ENCODE peak calls at places on chromosomes 1 and 21, in four cellular contexts. B is cardiac muscle cell; Q is tibial nerve; U is stimulated activated CD4-positive, alpha-beta T cell treated with anti-CD3 and anti-CD28 coated beads, Interleukin-1b, Interleukin-23, amount 100 ng/mL, for 24 hours. D is an unnamed sample.
A peak's percentile ranks its signal among the peaks of the same experiment; 100 is the strongest.

GRCh38 chr1:1873186-1873585 is 17.7 kb downstream of the GNB1 start:
- DNase-seq in Q (no peak), U (no peak), B (no peak), D (no peak)

GRCh38 chr1:229230893-229231753 is 39.8 kb upstream of the RAB4A start:
- DNase-seq in U (no peak), Q (no peak), B (peak; percentile 22), D (no peak)

GRCh38 chr1:36743286-36744005 is 260.7 kb upstream of the CSF3R start:
- DNase-seq in Q (no peak), B (no peak), U (no peak), D (no peak)

GRCh38 chr1:177286396-177286795 is 115.6 kb downstream of the BRINP2 start:
- DNase-seq in U (no peak), B (peak; percentile 60), Q (no peak), D (no peak)

GRCh38 chr1:38651669-38652068 is 207.9 kb downstream of the RRAGC start:
- DNase-seq in Q (no peak), U (no peak), B (no peak), D (no peak)

GRCh38 chr21:26842976-26843911 is 2.0 kb downstream of the ADAMTS1 start:
- DNase-seq in B (peak; percentile 96), U (no peak), Q (peak; percentile 94), D (peak; percentile 97)

GRCh38 chr1:195909061-195909460 is 699.2 kb downstream of the KCNT2 start:
- DNase-seq in Q (no peak), B (no peak), U (no peak), D (no peak)

GRCh38 chr1:218330043-218330623 is 15.0 kb upstream of the TGFB2 start:
- DNase-seq in U (no peak), Q (no peak), B (peak; percentile 67), D (no peak)

GRCh38 chr1:157106813-157107189 is 7.2 kb upstream of the ETV3L start:
- DNase-seq in U (no peak), B (no peak), Q (no peak), D (no peak)

GRCh38 chr21:27759091-27759659 is 792.3 kb upstream of the ADAMTS5 start:
- DNase-seq in B (no peak), U (no peak), Q (no peak), D (no peak)

GRCh38 chr1:107687846-107688753 is 276.9 kb downstream of the VAV3 start:
- DNase-seq in B (peak; percentile 7), Q (no peak), U (no peak), D (no peak)

GRCh38 chr1:40838045-40838979 is 23.9 kb downstream of the CITED4 start:
- DNase-seq in Q (no peak), U (no peak), B (no peak), D (no peak)

GRCh38 chr1:67114162-67114561 is 20.6 kb downstream of the C1orf141 start:
- DNase-seq in U (no peak), Q (no peak), B (no peak), D (no peak)

GRCh38 chr1:3993606-3994375 is 93.7 kb upstream of the C1orf174 start:
- DNase-seq in Q (no peak), B (no peak), U (no peak), D (no peak)

GRCh38 chr21:34017127-34017961 is 56.0 kb upstream of the MRPS6 start:
- DNase-seq in Q (no peak), U (no peak), B (no peak), D (no peak)

GRCh38 chr1:119179051-119179450 is 38.6 kb upstream of the WARS2 start:
- DNase-seq in Q (no peak), U (no peak), B (no peak), D (no peak)

GRCh38 chr1:46451948-46452930 is 37.4 kb upstream of the DMBX1 start:
- DNase-seq in U (no peak), B (no peak), Q (no peak), D (no peak)

GRCh38 chr1:59029768-59030167 is 245.9 kb upstream of the JUN start:
- DNase-seq in Q (no peak), B (no peak), U (no peak), D (no peak)

GRCh38 chr1:213658508-213658907 is 329.3 kb upstream of the PROX1 start:
- DNase-seq in U (no peak), Q (no peak), B (no peak), D (no peak)

GRCh38 chr1:169368406-169368769 is 393 bp downstream of the BLZF1 start:
- DNase-seq in Q (no peak), U (no peak), B (no peak), D (no peak)

GRCh38 chr1:45458894-45459293 is 32.1 kb downstream of the TESK2 start:
- DNase-seq in U (no peak), B (no peak), Q (no peak), D (no peak)

GRCh38 chr1:6581561-6582305 is 1.9 kb downstream of the ZBTB48 start:
- DNase-seq in Q (no peak), U (no peak), B (no peak), D (no peak)

D was measured in right atrium auricular region.